ENCODE peak calls at places on chromosomes 7 and 10, in seven cellular contexts. Z is dermis blood vessel endothelial cell; F is non-pigmented ciliary epithelial cell; R is anterior cingulate cortex; K is NCI-H1092; P is cardiac muscle cell; H is stimulated activated CD8-positive, alpha-beta memory T cell treated with anti-CD3 and anti-CD28 coated beads, Interleukin-7, amount 100 ng/mL, for 4 hours. C is an unnamed sample.
A peak's percentile ranks its signal among the peaks of the same experiment; 100 is the strongest.

GRCh38 chr7:5396542-5396941 is 27.1 kb downstream of the TNRC18 start:
- DNase-seq in Z (peak; percentile 51), F (no peak), R (peak; percentile 17), K (no peak), P (peak; percentile 23), H (peak; percentile 50), C (no peak)

GRCh38 chr10:94803307-94803706 is 40.8 kb downstream of the CYP2C19 start:
- DNase-seq in Z (no peak), F (no peak), R (no peak), K (no peak), P (no peak), H (no peak), C (no peak)

GRCh38 chr7:70595741-70596574 is 536.0 kb upstream of the GALNT17 start:
- DNase-seq in Z (no peak), F (no peak), R (no peak), K (peak; percentile 47), P (no peak), H (no peak), C (no peak)

GRCh38 chr10:80498833-80499671 is 38.6 kb upstream of the SH2D4B start:
- DNase-seq in Z (peak; percentile 91), F (peak; percentile 90), R (peak; percentile 50), K (no peak), P (peak; percentile 99), H (peak; percentile 46), C (no peak)

GRCh38 chr10:84478155-84478554 is 149.8 kb downstream of the CCSER2 start:
- DNase-seq in Z (peak; percentile 54), F (no peak), R (no peak), K (no peak), P (peak; percentile 49), H (no peak), C (no peak)

GRCh38 chr10:6218692-6219493 is 16.2 kb downstream of the PFKFB3 start:
- DNase-seq in Z (no peak), F (no peak), R (no peak), K (no peak), P (peak; percentile 76), H (no peak), C (peak; percentile 78)

GRCh38 chr10:117462424-117462792 is 80.1 kb upstream of the EMX2 start:
- DNase-seq in Z (peak; percentile 31), F (no peak), R (no peak), K (no peak), P (no peak), H (no peak), C (no peak)

GRCh38 chr10:58334817-58335305 is at the start of gene UBE2D1:
- DNase-seq in Z (peak; percentile 82), F (no peak), R (peak; percentile 86), K (peak; percentile 67), P (peak; percentile 83), H (peak; percentile 81), C (no peak)

GRCh38 chr10:30784896-30785605 is 155.5 kb upstream of the LYZL2 start:
- DNase-seq in Z (peak; percentile 87), F (no peak), R (peak; percentile 84), K (peak; percentile 58), P (peak; percentile 85), H (peak; percentile 33), C (no peak)

GRCh38 chr7:100132697-100133137 is 6.0 kb downstream of the MBLAC1 start:
- DNase-seq in Z (peak; percentile 83), F (no peak), R (peak; percentile 35), K (peak; percentile 57), P (peak; percentile 78), H (peak; percentile 41), C (no peak)

GRCh38 chr7:92809397-92810241 is 26.8 kb downstream of the CDK6 start:
- DNase-seq in Z (peak; percentile 93), F (peak; percentile 94), R (no peak), K (no peak), P (peak; percentile 95), H (peak; percentile 28), C (peak; percentile 32)

GRCh38 chr7:101911800-101912705 is 94.6 kb downstream of the CUX1 start:
- DNase-seq in Z (no peak), F (peak; percentile 44), R (no peak), K (no peak), P (peak; percentile 95), H (no peak), C (no peak)

GRCh38 chr10:132785433-132786278 is at the start of gene NKX6-2:
- DNase-seq in Z (peak; percentile 35), F (no peak), R (peak; percentile 68), K (no peak), P (peak; percentile 13), H (no peak), C (no peak)

GRCh38 chr7:30975257-30975899 is 11.6 kb downstream of the GHRHR start:
- DNase-seq in Z (no peak), F (no peak), R (no peak), K (no peak), P (no peak), H (no peak), C (no peak)

GRCh38 chr7:124457841-124458240 is 307.8 kb downstream of the GPR37 start:
- DNase-seq in Z (no peak), F (no peak), R (no peak), K (no peak), P (no peak), H (no peak), C (no peak)

GRCh38 chr7:66961096-66961495 is 34.3 kb downstream of the SBDS start:
- DNase-seq in Z (no peak), F (no peak), R (no peak), K (no peak), P (no peak), H (no peak), C (no peak)

GRCh38 chr10:79410315-79411094 is 34.9 kb downstream of the ZCCHC24 start:
- DNase-seq in Z (no peak), F (no peak), R (no peak), K (no peak), P (no peak), H (no peak), C (no peak)

GRCh38 chr10:69345402-69345801 is 67.1 kb downstream of the HK1 start:
- DNase-seq in Z (no peak), F (no peak), R (no peak), K (peak; percentile 48), P (no peak), H (no peak), C (no peak)

GRCh38 chr7:122305475-122306319 is 1.1 kb upstream of the FEZF1 start:
- DNase-seq in Z (peak; percentile 29), F (no peak), R (no peak), K (no peak), P (no peak), H (no peak), C (no peak)

GRCh38 chr7:50599385-50599784 is 34.2 kb upstream of the DDC start:
- DNase-seq in Z (no peak), F (no peak), R (no peak), K (no peak), P (no peak), H (no peak), C (no peak)

GRCh38 chr10:32384185-32384584 is 37.2 kb upstream of the EPC1 start:
- DNase-seq in Z (no peak), F (no peak), R (no peak), K (no peak), P (no peak), H (no peak), C (no peak)

GRCh38 chr7:47484923-47485639 is 96.8 kb downstream of the TNS3 start:
- DNase-seq in Z (no peak), F (no peak), R (no peak), K (peak; percentile 54), P (no peak), H (no peak), C (no peak)

GRCh38 chr10:69364232-69364631 is 52.5 kb downstream of the TACR2 start:
- DNase-seq in Z (no peak), F (no peak), R (no peak), K (no peak), P (no peak), H (no peak), C (no peak)

GRCh38 chr7:83514977-83515376 is 134.0 kb downstream of the SEMA3E start:
- DNase-seq in Z (no peak), F (no peak), R (no peak), K (no peak), P (no peak), H (no peak), C (no peak)

GRCh38 chr7:132433286-132433685 is 143.0 kb downstream of the PLXNA4 start:
- DNase-seq in Z (no peak), F (no peak), R (no peak), K (no peak), P (no peak), H (no peak), C (no peak)

GRCh38 chr7:152673902-152674301 is 2.0 kb downstream of the XRCC2 start:
- DNase-seq in Z (no peak), F (no peak), R (no peak), K (no peak), P (no peak), H (no peak), C (no peak)

GRCh38 chr10:114432704-114433103 is 28.4 kb upstream of the AFAP1L2 start:
- DNase-seq in Z (no peak), F (no peak), R (no peak), K (no peak), P (peak; percentile 62), H (no peak), C (no peak)

GRCh38 chr7:39686261-39686924 is 63.0 kb downstream of the RALA start:
- DNase-seq in Z (no peak), F (no peak), R (no peak), K (no peak), P (no peak), H (no peak), C (no peak)

GRCh38 chr7:130491841-130492518 is at the start of gene MEST:
- DNase-seq in Z (peak; percentile 4), F (no peak), R (peak; percentile 31), K (no peak), P (peak; percentile 63), H (peak; percentile 29), C (no peak)

GRCh38 chr7:139982927-139983925 is 79.5 kb downstream of the PARP12 start:
- DNase-seq in Z (no peak), F (no peak), R (no peak), K (no peak), P (no peak), H (no peak), C (no peak)

GRCh38 chr10:21807162-21807561 is 196.4 kb downstream of the DNAJC1 start:
- DNase-seq in Z (no peak), F (no peak), R (no peak), K (peak; percentile 33), P (no peak), H (no peak), C (no peak)

GRCh38 chr10:111319866-111320265 is 243.0 kb downstream of the ADRA2A start:
- DNase-seq in Z (no peak), F (no peak), R (no peak), K (no peak), P (no peak), H (no peak), C (no peak)

GRCh38 chr10:13712799-13713581 is 126.2 kb downstream of the PRPF18 start:
- DNase-seq in Z (peak; percentile 96), F (peak; percentile 92), R (peak; percentile 33), K (no peak), P (peak; percentile 95), H (peak; percentile 23), C (no peak)

GRCh38 chr10:73843254-73843653 is 31.1 kb downstream of the CAMK2G start:
- DNase-seq in Z (peak; percentile 70), F (no peak), R (no peak), K (no peak), P (no peak), H (no peak), C (no peak)

GRCh38 chr10:5070648-5071410 is 23.4 kb upstream of the AKR1C3 start:
- DNase-seq in Z (no peak), F (no peak), R (no peak), K (no peak), P (peak; percentile 76), H (no peak), C (no peak)

GRCh38 chr10:5533098-5533731 is 8.5 kb downstream of the CALML3 start:
- DNase-seq in Z (no peak), F (no peak), R (no peak), K (no peak), P (no peak), H (no peak), C (no peak)

GRCh38 chr7:18974803-18975202 is 142.6 kb downstream of the TWIST1 start:
- DNase-seq in Z (no peak), F (peak; percentile 18), R (no peak), K (no peak), P (peak; percentile 21), H (no peak), C (no peak)

GRCh38 chr7:74627699-74628411 is 29.7 kb upstream of the GTF2I start:
- DNase-seq in Z (no peak), F (no peak), R (no peak), K (peak; percentile 90), P (peak; percentile 64), H (no peak), C (peak; percentile 34)

C was measured in SK-N-MC.